ENCODE peak calls at places on chromosomes 16 and 17, in four cellular contexts. One of them, this sample, is unnamed.

GRCh38 chr16:49854227-49855203 is 1.4 kb downstream of the ZNF423 start:
- DNase-seq in uterus: no peak
- DNase-seq in esophagus squamous epithelium: no peak
- DNase-seq in WERI-Rb-1: peak
- DNase-seq in this sample: peak

GRCh38 chr17:75572713-75573539 is 14.7 kb upstream of the MYO15B start:
- DNase-seq in uterus: no peak
- DNase-seq in WERI-Rb-1: no peak
- DNase-seq in esophagus squamous epithelium: no peak
- DNase-seq in this sample: no peak

GRCh38 chr17:64146418-64147109 is 16.6 kb upstream of the ERN1 start:
- DNase-seq in WERI-Rb-1: peak
- DNase-seq in uterus: peak
- DNase-seq in esophagus squamous epithelium: no peak
- DNase-seq in this sample: peak

GRCh38 chr17:76354747-76355310 is 1.1 kb upstream of the PRPSAP1 start:
- DNase-seq in uterus: no peak
- DNase-seq in WERI-Rb-1: no peak
- DNase-seq in esophagus squamous epithelium: no peak
- DNase-seq in this sample: no peak

GRCh38 chr16:59046335-59046734 is 312.2 kb upstream of the GOT2 start:
- DNase-seq in uterus: no peak
- DNase-seq in esophagus squamous epithelium: no peak
- DNase-seq in WERI-Rb-1: no peak
- DNase-seq in this sample: no peak

GRCh38 chr16:49489686-49490320 is 116.2 kb downstream of the C16orf78 start:
- DNase-seq in esophagus squamous epithelium: no peak
- DNase-seq in uterus: no peak
- DNase-seq in WERI-Rb-1: no peak
- DNase-seq in this sample: peak

GRCh38 chr17:52134641-52135040 is 23.9 kb downstream of the CA10 start:
- DNase-seq in WERI-Rb-1: no peak
- DNase-seq in esophagus squamous epithelium: no peak
- DNase-seq in uterus: no peak
- DNase-seq in this sample: no peak

GRCh38 chr17:18172528-18173278 is 10.9 kb upstream of the ALKBH5 start:
- DNase-seq in WERI-Rb-1: no peak
- DNase-seq in uterus: no peak
- DNase-seq in esophagus squamous epithelium: no peak
- DNase-seq in this sample: no peak

GRCh38 chr17:55444471-55445441 is 23.1 kb upstream of the MMD start:
- DNase-seq in esophagus squamous epithelium: no peak
- DNase-seq in uterus: no peak
- DNase-seq in WERI-Rb-1: no peak
- DNase-seq in this sample: no peak

GRCh38 chr17:4897198-4897657 is 2.1 kb upstream of the C17orf107 start:
- DNase-seq in WERI-Rb-1: no peak
- DNase-seq in uterus: no peak
- DNase-seq in esophagus squamous epithelium: no peak
- DNase-seq in this sample: no peak

GRCh38 chr16:58063377-58064076 is 38.0 kb downstream of the MMP15 start:
- DNase-seq in uterus: no peak
- DNase-seq in WERI-Rb-1: no peak
- DNase-seq in esophagus squamous epithelium: no peak
- DNase-seq in this sample: no peak

GRCh38 chr16:12541672-12542071 is 262.0 kb downstream of the CPPED1 start:
- DNase-seq in esophagus squamous epithelium: no peak
- DNase-seq in uterus: no peak
- DNase-seq in WERI-Rb-1: no peak
- DNase-seq in this sample: no peak

GRCh38 chr16:23514381-23515152 is 4.3 kb upstream of the GGA2 start:
- DNase-seq in WERI-Rb-1: no peak
- DNase-seq in uterus: no peak
- DNase-seq in esophagus squamous epithelium: no peak
- DNase-seq in this sample: no peak

GRCh38 chr16:89917773-89918452 is 749 bp upstream of the MC1R start:
- DNase-seq in esophagus squamous epithelium: no peak
- DNase-seq in uterus: peak
- DNase-seq in WERI-Rb-1: peak
- DNase-seq in this sample: peak
- H3K4me3 ChIP-seq in esophagus squamous epithelium: peak
- H3K4me3 ChIP-seq in uterus: peak
- H3K4me3 ChIP-seq in WERI-Rb-1: peak
- H3K4me3 ChIP-seq in this sample: peak

GRCh38 chr16:89155851-89156739 is 15.5 kb upstream of the CDH15 start:
- DNase-seq in esophagus squamous epithelium: no peak
- DNase-seq in uterus: no peak
- DNase-seq in WERI-Rb-1: no peak
- DNase-seq in this sample: no peak
- H3K27ac ChIP-seq in esophagus squamous epithelium: no peak
- H3K27ac ChIP-seq in uterus: no peak
- H3K27ac ChIP-seq in WERI-Rb-1: no peak
- H3K27ac ChIP-seq in this sample: no peak

GRCh38 chr17:42131971-42132370 is 9.4 kb downstream of the HSPB9 start:
- DNase-seq in WERI-Rb-1: no peak
- DNase-seq in esophagus squamous epithelium: no peak
- DNase-seq in uterus: no peak
- DNase-seq in this sample: no peak
- H3K4me3 ChIP-seq in WERI-Rb-1: no peak
- H3K4me3 ChIP-seq in esophagus squamous epithelium: no peak
- H3K4me3 ChIP-seq in uterus: no peak
- H3K4me3 ChIP-seq in this sample: no peak

DNA sequence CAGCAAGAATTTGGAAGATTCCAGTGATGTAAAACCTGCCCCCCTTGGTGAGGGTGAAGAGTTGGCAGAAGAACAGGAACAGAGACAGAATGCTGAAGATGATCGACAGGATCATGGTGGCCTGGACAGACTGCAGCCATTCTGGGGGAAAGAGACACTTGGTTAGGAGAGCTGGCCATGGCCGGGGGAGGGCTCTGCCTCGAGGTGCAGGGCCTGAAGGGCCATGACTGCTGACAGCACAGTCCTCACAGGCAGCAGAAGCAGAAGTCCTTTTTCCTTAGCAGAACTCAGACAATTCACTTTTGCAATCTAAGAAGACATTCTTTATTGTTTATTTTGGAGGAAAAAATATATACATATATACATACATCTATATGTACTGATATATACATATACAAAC is 25.7 kb downstream of the PMP22 start:
- DNase-seq in esophagus squamous epithelium: no peak
- DNase-seq in WERI-Rb-1: no peak
- DNase-seq in uterus: no peak
- DNase-seq in this sample: peak
- H3K27ac ChIP-seq in esophagus squamous epithelium: no peak
- H3K27ac ChIP-seq in WERI-Rb-1: no peak
- H3K27ac ChIP-seq in uterus: no peak
- H3K27ac ChIP-seq in this sample: no peak

GRCh38 chr16:1044515-1045362 is 27.8 kb upstream of the SSTR5 start:
- DNase-seq in esophagus squamous epithelium: no peak
- DNase-seq in WERI-Rb-1: no peak
- DNase-seq in uterus: no peak
- DNase-seq in this sample: no peak
- H3K4me3 ChIP-seq in esophagus squamous epithelium: no peak
- H3K4me3 ChIP-seq in WERI-Rb-1: no peak
- H3K4me3 ChIP-seq in uterus: no peak
- H3K4me3 ChIP-seq in this sample: no peak

GRCh38 chr17:50619489-50619888 is 15.2 kb upstream of the ABCC3 start:
- DNase-seq in WERI-Rb-1: no peak
- DNase-seq in uterus: no peak
- DNase-seq in esophagus squamous epithelium: no peak
- DNase-seq in this sample: no peak

GRCh38 chr17:50620237-50620636 is 14.4 kb upstream of the ABCC3 start:
- DNase-seq in uterus: no peak
- DNase-seq in esophagus squamous epithelium: no peak
- DNase-seq in WERI-Rb-1: no peak
- DNase-seq in this sample: no peak

GRCh38 chr17:50618941-50619340 is 15.7 kb upstream of the ABCC3 start:
- DNase-seq in WERI-Rb-1: no peak
- DNase-seq in esophagus squamous epithelium: no peak
- DNase-seq in uterus: no peak
- DNase-seq in this sample: no peak

GRCh38 chr17:50615818-50616217 is 18.9 kb upstream of the ABCC3 start:
- DNase-seq in WERI-Rb-1: no peak
- DNase-seq in esophagus squamous epithelium: no peak
- DNase-seq in uterus: no peak
- DNase-seq in this sample: no peak

DNA sequence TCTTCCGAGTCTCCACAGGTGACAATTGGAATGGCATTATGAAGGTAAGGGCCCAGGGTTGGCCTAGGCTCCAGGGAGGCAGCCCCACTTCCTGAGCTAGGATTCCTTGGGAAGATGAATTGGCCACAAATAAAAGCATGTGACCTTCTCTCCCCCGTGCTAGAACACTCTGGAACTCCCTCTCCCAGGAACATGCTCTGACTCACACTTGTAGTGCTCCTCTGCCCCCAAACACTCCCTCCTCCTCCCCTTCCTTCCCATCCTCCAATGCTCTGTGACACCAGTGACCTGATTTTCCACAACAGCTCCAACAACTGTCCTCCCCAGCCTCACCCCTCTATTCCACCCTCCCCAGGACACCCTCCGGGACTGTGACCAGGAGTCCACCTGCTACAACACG is 16.4 kb upstream of the ABCC3 start:
- DNase-seq in esophagus squamous epithelium: no peak
- DNase-seq in WERI-Rb-1: no peak
- DNase-seq in uterus: no peak
- DNase-seq in this sample: no peak
- H3K27ac ChIP-seq in esophagus squamous epithelium: no peak
- H3K27ac ChIP-seq in WERI-Rb-1: peak
- H3K27ac ChIP-seq in uterus: no peak
- H3K27ac ChIP-seq in this sample: no peak

This sample was measured in psoas muscle.